ENCODE peak calls at places on chromosomes 12 and 14, in five cellular contexts. One of them, this sample, is unnamed.

GRCh38 chr14:99169776-99170356 is 102.1 kb downstream of the BCL11B start:
- DNase-seq in GM12878: no peak
- DNase-seq in NT2/D1: no peak
- DNase-seq in H1: peak
- DNase-seq in HepG2: no peak
- DNase-seq in this sample: no peak

GRCh38 chr14:35404246-35404495 is 378 bp downstream of the NFKBIA start:
- DNase-seq in GM12878: no peak
- DNase-seq in NT2/D1: no peak
- DNase-seq in H1: no peak
- DNase-seq in HepG2: no peak
- DNase-seq in this sample: peak

GRCh38 chr14:91453744-91454143 is 36.1 kb upstream of the CCDC88C start:
- DNase-seq in GM12878: no peak
- DNase-seq in NT2/D1: no peak
- DNase-seq in H1: no peak
- DNase-seq in HepG2: no peak
- DNase-seq in this sample: no peak

GRCh38 chr14:24428628-24429394 is 657 bp downstream of the CBLN3 start:
- DNase-seq in GM12878: no peak
- DNase-seq in NT2/D1: no peak
- DNase-seq in H1: no peak
- DNase-seq in HepG2: no peak
- DNase-seq in this sample: no peak

GRCh38 chr12:126742326-126742725 is 1524.6 kb upstream of the TMEM132C start:
- DNase-seq in GM12878: no peak
- DNase-seq in NT2/D1: no peak
- DNase-seq in H1: no peak
- DNase-seq in HepG2: no peak
- DNase-seq in this sample: no peak

GRCh38 chr14:88856786-88857366 is 32.4 kb downstream of the TTC8 start:
- DNase-seq in GM12878: no peak
- DNase-seq in NT2/D1: no peak
- DNase-seq in H1: no peak
- DNase-seq in HepG2: no peak
- DNase-seq in this sample: peak

GRCh38 chr12:19945559-19946485 is 422.5 kb upstream of the PDE3A start:
- DNase-seq in GM12878: no peak
- DNase-seq in NT2/D1: no peak
- DNase-seq in H1: no peak
- DNase-seq in HepG2: no peak
- DNase-seq in this sample: no peak

GRCh38 chr14:68924392-68925158 is 54.5 kb downstream of the ACTN1 start:
- DNase-seq in GM12878: no peak
- DNase-seq in NT2/D1: peak
- DNase-seq in H1: no peak
- DNase-seq in HepG2: peak
- DNase-seq in this sample: no peak

GRCh38 chr12:120230326-120230973 is 29.5 kb upstream of the RPLP0 start:
- DNase-seq in GM12878: no peak
- DNase-seq in NT2/D1: peak
- DNase-seq in H1: peak
- DNase-seq in HepG2: peak
- DNase-seq in this sample: peak

GRCh38 chr12:132559652-132560420 is 50.5 kb downstream of the LRCOL1 start:
- DNase-seq in GM12878: no peak
- DNase-seq in NT2/D1: peak
- DNase-seq in H1: peak
- DNase-seq in HepG2: peak
- DNase-seq in this sample: peak

GRCh38 chr14:79280400-79280670 is 931.0 kb downstream of the DIO2 start:
- DNase-seq in GM12878: no peak
- DNase-seq in NT2/D1: no peak
- DNase-seq in H1: no peak
- DNase-seq in HepG2: no peak
- DNase-seq in this sample: no peak
- TF ChIP-seq SUZ12 in GM12878: no peak
- TF ChIP-seq SUZ12 in NT2/D1: no peak
- TF ChIP-seq SUZ12 in H1: no peak
- TF ChIP-seq SUZ12 in HepG2: no peak
- TF ChIP-seq SUZ12 in this sample: no peak

GRCh38 chr12:2052861-2053674 is at the start of gene CACNA1C:
- DNase-seq in GM12878: no peak
- DNase-seq in NT2/D1: peak
- DNase-seq in H1: peak
- DNase-seq in HepG2: no peak
- DNase-seq in this sample: peak
- TF ChIP-seq SUZ12 in GM12878: no peak
- TF ChIP-seq SUZ12 in NT2/D1: peak
- TF ChIP-seq SUZ12 in H1: peak
- TF ChIP-seq SUZ12 in HepG2: no peak
- TF ChIP-seq SUZ12 in this sample: no peak

DNA sequence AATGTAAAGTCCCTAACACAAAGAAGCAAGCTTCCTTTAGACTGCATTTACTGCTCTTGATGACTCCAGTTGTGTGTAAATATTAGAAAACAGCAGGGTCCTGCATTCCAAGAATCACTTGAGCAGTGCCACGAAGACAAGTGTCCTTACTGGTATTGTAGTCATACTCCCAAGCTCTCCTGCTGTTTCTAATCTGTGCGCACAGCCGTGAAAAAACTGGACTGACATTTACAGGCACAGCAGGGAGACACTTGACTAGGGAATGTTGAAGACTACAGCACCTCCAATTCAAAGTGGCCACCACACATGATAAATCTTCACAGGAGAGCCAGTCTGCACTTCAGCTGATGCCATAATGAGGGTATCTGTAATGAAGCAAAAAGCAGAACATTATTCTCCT is 91.4 kb downstream of the VRK1 start:
- DNase-seq in GM12878: no peak
- DNase-seq in NT2/D1: no peak
- DNase-seq in H1: no peak
- DNase-seq in HepG2: no peak
- DNase-seq in this sample: peak
- TF ChIP-seq SUZ12 in GM12878: no peak
- TF ChIP-seq SUZ12 in NT2/D1: no peak
- TF ChIP-seq SUZ12 in H1: no peak
- TF ChIP-seq SUZ12 in HepG2: no peak
- TF ChIP-seq SUZ12 in this sample: no peak

GRCh38 chr12:58888131-58888783 is 32.0 kb downstream of the LRIG3 start:
- DNase-seq in GM12878: no peak
- DNase-seq in NT2/D1: no peak
- DNase-seq in H1: no peak
- DNase-seq in HepG2: no peak
- DNase-seq in this sample: no peak
- TF ChIP-seq SUZ12 in GM12878: no peak
- TF ChIP-seq SUZ12 in NT2/D1: no peak
- TF ChIP-seq SUZ12 in H1: no peak
- TF ChIP-seq SUZ12 in HepG2: no peak
- TF ChIP-seq SUZ12 in this sample: no peak

GRCh38 chr12:117212563-117213190 is 22.4 kb upstream of the FBXO21 start:
- DNase-seq in GM12878: no peak
- DNase-seq in NT2/D1: peak
- DNase-seq in H1: peak
- DNase-seq in HepG2: peak
- DNase-seq in this sample: peak
- TF ChIP-seq SUZ12 in GM12878: no peak
- TF ChIP-seq SUZ12 in NT2/D1: no peak
- TF ChIP-seq SUZ12 in H1: no peak
- TF ChIP-seq SUZ12 in HepG2: no peak
- TF ChIP-seq SUZ12 in this sample: no peak

This sample was measured in HEK293T.